ENCODE peak calls at places on chromosome 1, in four cellular contexts. D, Y, K and R are unnamed samples.

GRCh38 chr1:200535605-200536004 is 84.9 kb downstream of the KIF14 start:
- DNase-seq in Y (peak; percentile 49), D (no peak), K (peak; percentile 50), R (no peak)

GRCh38 chr1:113073457-113073950 is 506 bp downstream of the LRIG2 start:
- DNase-seq in K (peak; percentile 81), Y (peak; percentile 74), D (no peak), R (peak; percentile 89)

GRCh38 chr1:162213281-162213909 is 143.9 kb downstream of the NOS1AP start:
- DNase-seq in D (no peak), Y (no peak), K (peak; percentile 39), R (peak; percentile 43)

GRCh38 chr1:21666572-21667320 is 2.4 kb downstream of the RAP1GAP start:
- DNase-seq in D (no peak), Y (no peak), K (no peak), R (no peak)

GRCh38 chr1:73839922-73840321 is 358.1 kb downstream of the LRRIQ3 start:
- DNase-seq in Y (no peak), K (no peak), D (no peak), R (no peak)

GRCh38 chr1:230299148-230300006 is 126.8 kb downstream of the PGBD5 start:
- DNase-seq in D (no peak), Y (no peak), K (no peak), R (no peak)

GRCh38 chr1:55702064-55702463 is 486.9 kb upstream of the USP24 start:
- DNase-seq in Y (no peak), D (no peak), K (peak; percentile 51), R (peak; percentile 18)

GRCh38 chr1:7717769-7718368 is 53.2 kb upstream of the VAMP3 start:
- DNase-seq in K (no peak), Y (no peak), D (no peak), R (peak; percentile 23)

GRCh38 chr1:193520472-193520871 is 334.1 kb upstream of the B3GALT2 start:
- DNase-seq in Y (no peak), D (no peak), K (no peak), R (no peak)

GRCh38 chr1:26745191-26745590 is 42.6 kb upstream of the PIGV start:
- DNase-seq in Y (no peak), K (no peak), D (no peak), R (no peak)

GRCh38 chr1:89607888-89608626 is 24.9 kb upstream of the LRRC8C start:
- DNase-seq in D (peak; percentile 53), Y (no peak), K (no peak), R (no peak)

GRCh38 chr1:227937531-227938145 is 10.1 kb downstream of the WNT9A start:
- DNase-seq in Y (no peak), K (peak; percentile 15), D (no peak), R (no peak)

GRCh38 chr1:194300340-194300739 is 1113.9 kb upstream of the B3GALT2 start:
- DNase-seq in D (no peak), K (no peak), Y (no peak), R (no peak)

GRCh38 chr1:231480008-231480407 is 48.5 kb upstream of the TSNAX start:
- DNase-seq in D (no peak), K (no peak), Y (no peak), R (no peak)

GRCh38 chr1:234956821-234957329 is 171.8 kb downstream of the TOMM20 start:
- DNase-seq in Y (no peak), D (no peak), K (peak; percentile 80), R (peak; percentile 84)

GRCh38 chr1:198416276-198416675 is 124.2 kb downstream of the ATP6V1G3 start:
- DNase-seq in K (no peak), D (no peak), Y (no peak), R (no peak)